ENCODE peak calls at places on chromosomes 16 and 17, in nine cellular contexts. One of them, this sample, is unnamed.

GRCh38 chr16:3578610-3579551 is 1.7 kb upstream of the NLRC3 start:
- DNase-seq in NCI-H2081: no peak
- DNase-seq in cardiac fibroblast: no peak
- DNase-seq in smooth muscle cell of the brain vasculature: no peak
- DNase-seq in activated T-cell treated with anti-CD3 and anti-CD28 coated beads for 1 hour: peak
- DNase-seq in memory B cell: no peak
- DNase-seq in EL: peak
- DNase-seq in GM23248: no peak
- DNase-seq in K562: peak
- DNase-seq in this sample: peak

GRCh38 chr17:3534881-3535252 is 22.7 kb downstream of the TRPV3 start:
- DNase-seq in NCI-H2081: no peak
- DNase-seq in cardiac fibroblast: peak
- DNase-seq in smooth muscle cell of the brain vasculature: no peak
- DNase-seq in activated T-cell treated with anti-CD3 and anti-CD28 coated beads for 1 hour: no peak
- DNase-seq in memory B cell: no peak
- DNase-seq in EL: peak
- DNase-seq in GM23248: peak
- DNase-seq in K562: no peak
- DNase-seq in this sample: no peak

GRCh38 chr16:75927824-75928223 is 201.5 kb upstream of the CPHXL start:
- DNase-seq in NCI-H2081: no peak
- DNase-seq in cardiac fibroblast: no peak
- DNase-seq in smooth muscle cell of the brain vasculature: no peak
- DNase-seq in activated T-cell treated with anti-CD3 and anti-CD28 coated beads for 1 hour: no peak
- DNase-seq in memory B cell: no peak
- DNase-seq in EL: no peak
- DNase-seq in GM23248: no peak
- DNase-seq in K562: no peak
- DNase-seq in this sample: no peak

GRCh38 chr16:58684001-58684353 is 593 bp downstream of the SLC38A7 start:
- DNase-seq in NCI-H2081: no peak
- DNase-seq in cardiac fibroblast: peak
- DNase-seq in smooth muscle cell of the brain vasculature: no peak
- DNase-seq in activated T-cell treated with anti-CD3 and anti-CD28 coated beads for 1 hour: no peak
- DNase-seq in memory B cell: no peak
- DNase-seq in EL: no peak
- DNase-seq in GM23248: peak
- DNase-seq in K562: no peak
- DNase-seq in this sample: no peak

GRCh38 chr17:55852734-55853133 is 101.9 kb downstream of the PCTP start:
- DNase-seq in NCI-H2081: no peak
- DNase-seq in cardiac fibroblast: no peak
- DNase-seq in smooth muscle cell of the brain vasculature: no peak
- DNase-seq in activated T-cell treated with anti-CD3 and anti-CD28 coated beads for 1 hour: no peak
- DNase-seq in memory B cell: no peak
- DNase-seq in EL: no peak
- DNase-seq in GM23248: no peak
- DNase-seq in K562: no peak
- DNase-seq in this sample: no peak

GRCh38 chr17:27376637-27377547 is 79.4 kb upstream of the KSR1 start:
- DNase-seq in NCI-H2081: no peak
- DNase-seq in cardiac fibroblast: peak
- DNase-seq in smooth muscle cell of the brain vasculature: no peak
- DNase-seq in activated T-cell treated with anti-CD3 and anti-CD28 coated beads for 1 hour: no peak
- DNase-seq in memory B cell: no peak
- DNase-seq in EL: peak
- DNase-seq in GM23248: peak
- DNase-seq in K562: no peak
- DNase-seq in this sample: no peak

GRCh38 chr16:25063865-25064264 is 47.7 kb upstream of the LCMT1 start:
- DNase-seq in NCI-H2081: no peak
- DNase-seq in cardiac fibroblast: peak
- DNase-seq in smooth muscle cell of the brain vasculature: no peak
- DNase-seq in activated T-cell treated with anti-CD3 and anti-CD28 coated beads for 1 hour: no peak
- DNase-seq in memory B cell: no peak
- DNase-seq in EL: peak
- DNase-seq in GM23248: peak
- DNase-seq in K562: peak
- DNase-seq in this sample: no peak

GRCh38 chr17:8153957-8154607 is 1.9 kb upstream of the PER1 start:
- DNase-seq in NCI-H2081: no peak
- DNase-seq in cardiac fibroblast: peak
- DNase-seq in smooth muscle cell of the brain vasculature: peak
- DNase-seq in activated T-cell treated with anti-CD3 and anti-CD28 coated beads for 1 hour: peak
- DNase-seq in memory B cell: peak
- DNase-seq in EL: peak
- DNase-seq in GM23248: peak
- DNase-seq in K562: peak
- DNase-seq in this sample: peak

GRCh38 chr16:31129568-31130335 is 5.8 kb downstream of the PRSS8 start:
- DNase-seq in NCI-H2081: no peak
- DNase-seq in cardiac fibroblast: no peak
- DNase-seq in smooth muscle cell of the brain vasculature: no peak
- DNase-seq in activated T-cell treated with anti-CD3 and anti-CD28 coated beads for 1 hour: no peak
- DNase-seq in memory B cell: no peak
- DNase-seq in EL: no peak
- DNase-seq in GM23248: peak
- DNase-seq in K562: no peak
- DNase-seq in this sample: no peak

GRCh38 chr17:29747660-29748059 is 124.9 kb upstream of the CORO6 start:
- DNase-seq in NCI-H2081: no peak
- DNase-seq in cardiac fibroblast: no peak
- DNase-seq in smooth muscle cell of the brain vasculature: no peak
- DNase-seq in activated T-cell treated with anti-CD3 and anti-CD28 coated beads for 1 hour: no peak
- DNase-seq in memory B cell: no peak
- DNase-seq in EL: peak
- DNase-seq in GM23248: no peak
- DNase-seq in K562: no peak
- DNase-seq in this sample: no peak

GRCh38 chr17:55407641-55408566 is 13.7 kb downstream of the MMD start:
- DNase-seq in NCI-H2081: no peak
- DNase-seq in cardiac fibroblast: no peak
- DNase-seq in smooth muscle cell of the brain vasculature: no peak
- DNase-seq in activated T-cell treated with anti-CD3 and anti-CD28 coated beads for 1 hour: no peak
- DNase-seq in memory B cell: no peak
- DNase-seq in EL: no peak
- DNase-seq in GM23248: no peak
- DNase-seq in K562: no peak
- DNase-seq in this sample: no peak

GRCh38 chr17:10177921-10178788 is 20.3 kb downstream of the GAS7 start:
- DNase-seq in NCI-H2081: no peak
- DNase-seq in cardiac fibroblast: peak
- DNase-seq in smooth muscle cell of the brain vasculature: no peak
- DNase-seq in activated T-cell treated with anti-CD3 and anti-CD28 coated beads for 1 hour: no peak
- DNase-seq in memory B cell: no peak
- DNase-seq in EL: peak
- DNase-seq in GM23248: peak
- DNase-seq in K562: no peak
- DNase-seq in this sample: no peak

GRCh38 chr17:7262192-7263070 is at the start of gene CLDN7:
- DNase-seq in NCI-H2081: peak
- DNase-seq in cardiac fibroblast: no peak
- DNase-seq in smooth muscle cell of the brain vasculature: no peak
- DNase-seq in activated T-cell treated with anti-CD3 and anti-CD28 coated beads for 1 hour: no peak
- DNase-seq in memory B cell: no peak
- DNase-seq in EL: no peak
- DNase-seq in GM23248: no peak
- DNase-seq in K562: peak
- DNase-seq in this sample: no peak

GRCh38 chr17:82909322-82909904 is 69.6 kb upstream of the ZNF750 start:
- DNase-seq in NCI-H2081: no peak
- DNase-seq in cardiac fibroblast: no peak
- DNase-seq in smooth muscle cell of the brain vasculature: no peak
- DNase-seq in activated T-cell treated with anti-CD3 and anti-CD28 coated beads for 1 hour: peak
- DNase-seq in memory B cell: no peak
- DNase-seq in EL: no peak
- DNase-seq in GM23248: no peak
- DNase-seq in K562: no peak
- DNase-seq in this sample: peak

GRCh38 chr16:89696598-89697128 is 4.8 kb downstream of the SPATA2L start:
- DNase-seq in NCI-H2081: no peak
- DNase-seq in cardiac fibroblast: peak
- DNase-seq in smooth muscle cell of the brain vasculature: no peak
- DNase-seq in activated T-cell treated with anti-CD3 and anti-CD28 coated beads for 1 hour: no peak
- DNase-seq in memory B cell: no peak
- DNase-seq in EL: no peak
- DNase-seq in GM23248: no peak
- DNase-seq in K562: no peak
- DNase-seq in this sample: no peak

GRCh38 chr16:49828545-49829267 is 27.2 kb downstream of the ZNF423 start:
- DNase-seq in NCI-H2081: no peak
- DNase-seq in cardiac fibroblast: no peak
- DNase-seq in smooth muscle cell of the brain vasculature: no peak
- DNase-seq in activated T-cell treated with anti-CD3 and anti-CD28 coated beads for 1 hour: no peak
- DNase-seq in memory B cell: no peak
- DNase-seq in EL: no peak
- DNase-seq in GM23248: no peak
- DNase-seq in K562: no peak
- DNase-seq in this sample: no peak

GRCh38 chr17:42989726-42990652 is 8.2 kb upstream of the RPL27 start:
- DNase-seq in NCI-H2081: no peak
- DNase-seq in cardiac fibroblast: peak
- DNase-seq in smooth muscle cell of the brain vasculature: no peak
- DNase-seq in activated T-cell treated with anti-CD3 and anti-CD28 coated beads for 1 hour: no peak
- DNase-seq in memory B cell: no peak
- DNase-seq in EL: peak
- DNase-seq in GM23248: peak
- DNase-seq in K562: no peak
- DNase-seq in this sample: no peak

GRCh38 chr17:76246080-76247066 is 6.1 kb upstream of the RNF157 start:
- DNase-seq in NCI-H2081: no peak
- DNase-seq in cardiac fibroblast: no peak
- DNase-seq in smooth muscle cell of the brain vasculature: peak
- DNase-seq in activated T-cell treated with anti-CD3 and anti-CD28 coated beads for 1 hour: no peak
- DNase-seq in memory B cell: no peak
- DNase-seq in EL: no peak
- DNase-seq in GM23248: peak
- DNase-seq in K562: no peak
- DNase-seq in this sample: no peak

GRCh38 chr17:42694524-42694923 is 12.2 kb downstream of the CNTNAP1 start:
- DNase-seq in NCI-H2081: no peak
- DNase-seq in cardiac fibroblast: no peak
- DNase-seq in smooth muscle cell of the brain vasculature: no peak
- DNase-seq in activated T-cell treated with anti-CD3 and anti-CD28 coated beads for 1 hour: no peak
- DNase-seq in memory B cell: no peak
- DNase-seq in EL: no peak
- DNase-seq in GM23248: no peak
- DNase-seq in K562: no peak
- DNase-seq in this sample: no peak

GRCh38 chr17:70100983-70101382 is 26.0 kb downstream of the KCNJ16 start:
- DNase-seq in NCI-H2081: peak
- DNase-seq in cardiac fibroblast: peak
- DNase-seq in smooth muscle cell of the brain vasculature: no peak
- DNase-seq in activated T-cell treated with anti-CD3 and anti-CD28 coated beads for 1 hour: no peak
- DNase-seq in memory B cell: no peak
- DNase-seq in EL: peak
- DNase-seq in GM23248: peak
- DNase-seq in K562: no peak
- DNase-seq in this sample: no peak

This sample was measured in effector CD8-positive, alpha-beta T cell.